ENCODE peak calls at places on chromosomes 13 and 19, in eight cellular contexts. X, F, C, U, V, D, Z and W are unnamed samples.

GRCh38 chr13:35496761-35497386 is 20.4 kb upstream of the MAB21L1 start:
- DNase-seq in D (no peak), Z (no peak), U (no peak), X (no peak), F (no peak), V (no peak), C (no peak), W (no peak)

GRCh38 chr19:31892060-31892459 is 453.4 kb upstream of the ZNF507 start:
- DNase-seq in C (no peak), Z (no peak), D (no peak), V (no peak), U (no peak), F (no peak), X (no peak), W (no peak)

GRCh38 chr19:4140237-4140711 is 13.2 kb upstream of the CREB3L3 start:
- DNase-seq in Z (no peak), V (peak; percentile 78), U (peak; percentile 70), C (peak; percentile 86), F (peak; percentile 72), X (peak; percentile 51), D (peak; percentile 79), W (peak; percentile 94)

GRCh38 chr19:49857061-49857833 is 6.3 kb downstream of the PTOV1 start:
- DNase-seq in F (no peak), V (no peak), D (no peak), U (no peak), C (peak; percentile 52), Z (no peak), X (no peak), W (no peak)

GRCh38 chr13:112771139-112771876 is 81.5 kb downstream of the ATP11A start:
- DNase-seq in D (no peak), Z (no peak), V (no peak), F (no peak), C (no peak), X (no peak), U (no peak), W (no peak)

GRCh38 chr19:57813919-57814504 is 701 bp downstream of the ZNF552 start:
- DNase-seq in F (no peak), C (no peak), V (peak; percentile 18), Z (no peak), U (peak; percentile 12), X (no peak), D (no peak), W (peak; percentile 34)

GRCh38 chr19:35507561-35507960 is 5.9 kb downstream of the DMKN start:
- DNase-seq in U (no peak), C (no peak), D (no peak), V (no peak), X (no peak), F (no peak), Z (no peak), W (no peak)

GRCh38 chr13:20721454-20722357 is 18.2 kb downstream of the IL17D start:
- DNase-seq in F (peak; percentile 76), V (peak; percentile 26), D (no peak), C (peak; percentile 67), X (peak; percentile 68), U (no peak), Z (no peak), W (peak; percentile 85)

GRCh38 chr13:111210488-111210887 is 95.4 kb downstream of the ARHGEF7 start:
- DNase-seq in F (no peak), C (no peak), Z (no peak), X (peak; percentile 75), U (no peak), V (no peak), D (no peak), W (no peak)

GRCh38 chr13:78596701-78597550 is 6.4 kb downstream of the POU4F1 start:
- DNase-seq in Z (no peak), X (no peak), V (no peak), D (no peak), C (no peak), U (no peak), F (peak; percentile 68), W (peak; percentile 71)

GRCh38 chr13:78599911-78600310 is 3.4 kb downstream of the POU4F1 start:
- DNase-seq in V (no peak), X (no peak), Z (no peak), U (no peak), C (no peak), F (no peak), D (no peak), W (no peak)

GRCh38 chr13:78600317-78600899 is 2.9 kb downstream of the POU4F1 start:
- DNase-seq in D (no peak), U (no peak), X (no peak), V (no peak), Z (no peak), F (no peak), C (no peak), W (no peak)

GRCh38 chr13:78598933-78599332 is 4.4 kb downstream of the POU4F1 start:
- DNase-seq in D (no peak), V (no peak), U (no peak), C (no peak), Z (no peak), X (no peak), F (no peak), W (no peak)

DNA sequence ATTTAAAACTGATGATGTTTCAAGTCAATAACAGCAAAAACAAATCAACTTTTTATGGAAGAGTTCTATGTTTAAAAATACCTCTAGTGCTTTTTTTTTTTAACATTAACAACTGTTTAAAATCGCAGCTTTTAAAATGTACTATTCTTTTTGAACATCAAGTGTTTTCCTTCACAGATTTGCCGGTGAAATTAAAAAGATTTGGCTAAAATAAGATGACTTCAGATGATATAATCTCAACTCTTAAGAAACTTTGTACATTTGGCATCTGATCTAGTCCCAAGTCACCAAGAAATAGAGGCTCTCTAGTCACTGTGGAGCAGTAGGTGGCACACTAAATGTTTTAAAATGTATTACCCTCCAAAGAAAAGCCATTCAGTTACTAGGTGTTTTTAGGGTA is 5.0 kb downstream of the POU4F1 start:
- DNase-seq in C (no peak), X (no peak), D (no peak), V (no peak), U (no peak), Z (no peak), F (no peak), W (no peak)
- H4K20me1 ChIP-seq in C (no peaks in the 10 kb centered on the region), X (no peaks in the 10 kb centered on the region), D (no peaks in the 10 kb centered on the region), V (no peaks in the 10 kb centered on the region), U (no peaks in the 10 kb centered on the region), Z (no peaks in the 10 kb centered on the region), F (peaks cover 8% of the 10 kb centered on the region), W (no peaks in the 10 kb centered on the region)

GRCh38 chr19:5696196-5697021 is 6.3 kb downstream of the RPL36 start:
- DNase-seq in C (peak; percentile 32), D (no peak), Z (no peak), V (no peak), X (no peak), F (no peak), U (no peak), W (peak; percentile 0)

GRCh38 chr19:5697022-5697889 is 7.2 kb downstream of the RPL36 start:
- DNase-seq in D (no peak), U (no peak), Z (no peak), V (no peak), C (peak; percentile 41), F (no peak), X (no peak), W (peak; percentile 6)

GRCh38 chr19:5697890-5698634 is 8.0 kb downstream of the RPL36 start:
- DNase-seq in D (no peak), F (no peak), X (no peak), V (no peak), Z (no peak), C (peak; percentile 58), U (no peak), W (peak; percentile 1)

GRCh38 chr19:5700455-5701092 is 10.5 kb downstream of the RPL36 start:
- DNase-seq in C (no peak), F (no peak), D (no peak), V (no peak), Z (no peak), U (no peak), X (no peak), W (peak; percentile 0)

GRCh38 chr19:5698635-5699422 is 8.7 kb downstream of the RPL36 start:
- DNase-seq in Z (no peak), V (no peak), F (no peak), U (no peak), C (peak; percentile 42), D (no peak), X (no peak), W (peak; percentile 0)
- TF ChIP-seq POLR2AphosphoS5 in Z (no peak), V (no peak), F (peak; percentile 31), U (no peak), C (no peak), D (no peak), X (no peak), W (no peak)

GRCh38 chr19:10744222-10744847 is 26.5 kb downstream of the DNM2 start:
- DNase-seq in D (no peak), F (no peak), C (no peak), X (no peak), Z (no peak), V (peak; percentile 11), U (no peak), W (no peak)

GRCh38 chr19:10747674-10748073 is 29.8 kb downstream of the DNM2 start:
- DNase-seq in Z (no peak), C (no peak), X (no peak), D (no peak), U (no peak), F (no peak), V (no peak), W (no peak)

GRCh38 chr19:10742494-10742893 is 24.6 kb downstream of the DNM2 start:
- DNase-seq in F (no peak), U (no peak), C (no peak), V (no peak), X (peak; percentile 95), Z (no peak), D (no peak), W (no peak)

GRCh38 chr19:10747271-10747670 is 29.4 kb downstream of the DNM2 start:
- DNase-seq in Z (no peak), X (no peak), D (no peak), U (no peak), F (no peak), C (no peak), V (no peak), W (no peak)

DNA sequence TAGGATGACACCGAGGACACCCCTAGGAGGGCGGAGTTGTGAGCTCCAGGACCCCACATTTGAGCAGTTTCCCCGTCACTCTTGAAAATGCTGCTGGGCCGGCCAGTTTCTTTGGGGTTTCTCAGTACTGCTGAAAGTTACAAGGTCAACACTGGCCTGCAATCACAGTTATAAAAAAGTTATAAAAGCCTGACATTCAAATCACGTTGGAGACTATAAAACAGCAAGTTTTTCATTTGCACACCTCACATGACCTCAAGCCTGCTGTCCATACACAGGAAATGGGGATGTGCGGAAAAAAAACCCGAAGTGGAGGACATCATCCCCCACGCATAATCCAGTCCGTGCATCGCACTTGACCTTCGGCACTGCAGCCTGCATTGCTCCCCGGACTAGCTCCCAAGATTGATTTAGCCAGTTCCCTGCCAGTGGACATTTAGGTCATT is 27.0 kb downstream of the DNM2 start:
- DNase-seq in C (no peak), U (no peak), D (no peak), V (no peak), F (no peak), Z (no peak), X (no peak), W (no peak)
- H4K20me1 ChIP-seq in C (peaks cover 85% of the 10 kb centered on the region), U (no peaks in the 10 kb centered on the region), D (peaks cover 8% of the 10 kb centered on the region), V (peaks cover 37% of the 10 kb centered on the region), F (peaks cover 19% of the 10 kb centered on the region), Z (peaks cover 5% of the 10 kb centered on the region), X (no peaks in the 10 kb centered on the region), W (peaks cover 46% of the 10 kb centered on the region)

DNA sequence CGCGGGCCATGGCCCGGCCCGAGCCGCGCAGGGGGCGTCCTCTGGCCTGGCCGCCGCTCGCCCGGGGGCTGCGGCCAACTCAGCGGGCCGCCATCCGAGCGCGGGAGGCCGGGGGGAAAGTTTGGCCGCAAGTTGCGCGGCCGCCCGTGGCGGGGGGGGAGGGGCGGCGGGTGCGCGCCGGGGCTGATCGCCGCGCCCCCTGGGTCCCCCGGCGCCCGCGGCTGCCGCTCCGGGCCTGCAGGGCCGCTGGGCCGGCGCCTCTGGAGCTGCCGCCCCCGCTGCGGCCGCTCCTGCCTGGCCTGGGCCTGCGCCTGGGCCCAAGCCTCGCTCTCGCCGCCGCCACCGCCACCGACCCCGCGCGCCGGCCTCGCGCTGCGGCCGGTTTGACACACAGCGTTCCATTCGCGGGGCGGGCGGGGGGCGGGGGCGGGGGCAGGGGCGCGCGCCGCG is at the start of gene NR2F6:
- DNase-seq in D (no peak), F (no peak), V (peak; percentile 80), C (no peak), Z (no peak), X (no peak), U (no peak), W (no peak)
- TF ChIP-seq POLR2AphosphoS5 in D (peak; percentile 59), F (peak; percentile 32), V (peak; percentile 55), C (peak; percentile 11), Z (no peak), X (peak; percentile 57), U (peak; percentile 25), W (peak; percentile 39)